ENCODE peak calls at places on chromosomes 1 and 21, in seven cellular contexts. V, X, P, H, C, K and I are unnamed samples. For H3K4me1, the result is how much of the 10 kb centered on the place peaks cover.

GRCh38 chr1:162904579-162904978 is 43.6 kb upstream of the CCDC190 start:
- DNase-seq in P (no peak), X (no peak), K (no peak), V (no peak), C (no peak), H (no peak), I (no peak)

GRCh38 chr1:152037920-152038658 is 1.3 kb upstream of the S100A11 start:
- DNase-seq in X (no peak), P (no peak), C (no peak), H (no peak), V (no peak), K (no peak), I (no peak)

GRCh38 chr1:1680912-1681273 is 11.7 kb downstream of the SLC35E2B start:
- DNase-seq in C (peak), K (peak), X (no peak), V (no peak), H (no peak), P (peak), I (no peak)

GRCh38 chr1:243982451-243983018 is 68.5 kb upstream of the ZBTB18 start:
- DNase-seq in H (no peak), X (no peak), C (no peak), P (no peak), K (no peak), V (no peak), I (no peak)

GRCh38 chr1:83905315-83905907 is 93.5 kb downstream of the TTLL7 start:
- DNase-seq in H (no peak), C (no peak), V (no peak), X (peak), P (no peak), K (no peak), I (no peak)

GRCh38 chr21:42445311-42445710 is 41.6 kb downstream of the UBASH3A start:
- DNase-seq in H (no peak), V (no peak), X (no peak), K (no peak), C (no peak), P (no peak), I (no peak)

GRCh38 chr1:99119193-99119592 is 114.5 kb upstream of the PLPPR5 start:
- DNase-seq in K (no peak), H (no peak), X (no peak), V (no peak), P (no peak), C (no peak), I (no peak)

GRCh38 chr21:37983336-37984095 is 67.3 kb upstream of the KCNJ6 start:
- DNase-seq in K (no peak), X (no peak), P (no peak), H (no peak), C (no peak), V (no peak), I (peak)

GRCh38 chr1:205343431-205344009 is 13.2 kb downstream of the KLHDC8A start:
- DNase-seq in P (peak), X (no peak), V (peak), K (peak), C (no peak), H (no peak), I (no peak)

GRCh38 chr1:38926091-38926490 is 15.5 kb downstream of the RHBDL2 start:
- DNase-seq in X (no peak), V (no peak), K (no peak), P (no peak), C (no peak), H (no peak), I (no peak)

GRCh38 chr1:33219886-33220661 is 36.2 kb upstream of the ZNF362 start:
- DNase-seq in P (no peak), H (no peak), X (peak), K (no peak), V (no peak), C (no peak), I (peak)

GRCh38 chr1:226046240-226046639 is 16.3 kb upstream of the H3-3A start:
- DNase-seq in H (no peak), P (no peak), K (no peak), X (peak), V (no peak), C (no peak), I (peak)

GRCh38 chr1:28163496-28164120 is 12.9 kb downstream of the PTAFR start:
- DNase-seq in V (peak), P (peak), C (no peak), X (peak), K (peak), H (no peak), I (no peak)

GRCh38 chr1:162829268-162829667 is 31.7 kb downstream of the CCDC190 start:
- DNase-seq in H (no peak), K (no peak), C (no peak), V (no peak), X (no peak), P (no peak), I (no peak)

GRCh38 chr1:67261646-67262045 is 46.0 kb upstream of the IL12RB2 start:
- DNase-seq in V (no peak), C (no peak), H (no peak), K (no peak), X (no peak), P (no peak), I (no peak)

GRCh38 chr1:90175490-90176157 is 180.7 kb downstream of the ZNF326 start:
- DNase-seq in X (no peak), K (no peak), H (no peak), C (no peak), V (no peak), P (no peak), I (no peak)

GRCh38 chr1:46136711-46137110 is 4.3 kb upstream of the PIK3R3 start:
- DNase-seq in X (no peak), V (no peak), H (no peak), P (no peak), C (no peak), K (no peak), I (no peak)

GRCh38 chr1:237235080-237235479 is 193.1 kb downstream of the RYR2 start:
- DNase-seq in K (no peak), H (no peak), P (no peak), X (no peak), C (no peak), V (no peak), I (no peak)

GRCh38 chr1:104195395-104195794 is 445.7 kb downstream of the AMY1C start:
- DNase-seq in C (no peak), H (no peak), P (no peak), X (no peak), V (no peak), K (no peak), I (peak)

GRCh38 chr21:36835383-36835795 is 131.1 kb downstream of the HLCS start:
- DNase-seq in X (no peak), H (no peak), V (peak), P (peak), C (no peak), K (peak), I (no peak)

GRCh38 chr1:67170751-67171573 is 4.7 kb downstream of the IL23R start:
- DNase-seq in X (no peak), V (no peak), K (no peak), H (no peak), C (no peak), P (no peak), I (no peak)

GRCh38 chr1:224411766-224412165 is 22.8 kb downstream of the WDR26 start:
- DNase-seq in V (no peak), K (no peak), P (no peak), C (no peak), X (peak), H (no peak), I (no peak)

GRCh38 chr1:160193091-160193819 is 2.9 kb downstream of the CASQ1 start:
- DNase-seq in X (peak), C (peak), H (peak), P (peak), V (peak), K (peak), I (peak)

GRCh38 chr1:226100436-226101347 is 38.2 kb downstream of the H3-3A start:
- DNase-seq in H (peak), X (peak), P (no peak), K (peak), C (peak), V (peak), I (peak)

GRCh38 chr1:170262540-170262939 is 116.8 kb downstream of the NTMT2 start:
- DNase-seq in C (no peak), H (no peak), X (no peak), P (no peak), V (no peak), K (no peak), I (no peak)

GRCh38 chr1:209527372-209527771 is 56.1 kb upstream of the CAMK1G start:
- DNase-seq in H (no peak), C (no peak), K (no peak), V (no peak), P (no peak), X (peak), I (peak)

GRCh38 chr21:38355992-38356781 is 99.4 kb downstream of the KCNJ15 start:
- DNase-seq in K (peak), V (peak), H (peak), C (peak), P (peak), X (peak), I (no peak)

GRCh38 chr1:91948097-91948496 is 1.1 kb upstream of the BRDT start:
- DNase-seq in V (no peak), H (no peak), K (no peak), P (no peak), X (no peak), C (no peak), I (no peak)

GRCh38 chr1:58781541-58782307 is 2.1 kb downstream of the JUN start:
- DNase-seq in X (peak), V (peak), C (peak), K (peak), P (peak), H (peak), I (peak)

GRCh38 chr1:70762386-70762785 is 285.2 kb downstream of the PTGER3 start:
- DNase-seq in P (no peak), X (no peak), C (no peak), V (no peak), K (no peak), H (no peak), I (no peak)

GRCh38 chr1:199168895-199169294 is 530.1 kb downstream of the PTPRC start:
- DNase-seq in C (no peak), P (no peak), H (no peak), X (no peak), K (no peak), V (no peak), I (no peak)

GRCh38 chr1:199170711-199171110 is 531.9 kb downstream of the PTPRC start:
- DNase-seq in V (no peak), X (peak), P (no peak), C (no peak), K (no peak), H (no peak), I (peak)

GRCh38 chr1:199172286-199173124 is 533.7 kb downstream of the PTPRC start:
- DNase-seq in C (no peak), V (no peak), P (no peak), K (no peak), H (no peak), X (peak), I (peak)

GRCh38 chr1:199163277-199164069 is 524.6 kb downstream of the PTPRC start:
- DNase-seq in C (no peak), H (no peak), K (no peak), X (no peak), V (no peak), P (no peak), I (no peak)

DNA sequence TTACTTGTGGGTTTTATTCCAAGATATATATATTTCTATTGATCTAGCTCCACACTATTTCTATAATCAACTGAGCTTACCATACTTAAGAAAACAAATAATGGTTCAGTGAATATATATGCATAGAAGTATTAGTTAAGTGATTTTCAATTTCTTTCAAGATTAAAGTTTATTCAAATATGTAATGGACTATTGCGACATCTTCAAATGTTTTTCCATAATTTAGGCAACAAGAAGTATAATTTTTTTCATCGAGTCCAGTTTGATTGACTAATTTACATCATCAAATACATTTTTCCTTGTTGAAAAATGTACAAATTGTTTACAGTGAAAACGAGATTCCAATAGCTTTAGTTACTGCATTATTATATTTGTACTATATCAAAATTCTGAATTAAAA is 528.6 kb downstream of the PTPRC start:
- DNase-seq in P (no peak), H (no peak), C (no peak), V (no peak), K (no peak), X (no peak), I (no peak)
- H3K4me1 ChIP-seq in P (under half), H (under half), C (under half), V (under half), K (under half), X (under half), I (under half)

DNA sequence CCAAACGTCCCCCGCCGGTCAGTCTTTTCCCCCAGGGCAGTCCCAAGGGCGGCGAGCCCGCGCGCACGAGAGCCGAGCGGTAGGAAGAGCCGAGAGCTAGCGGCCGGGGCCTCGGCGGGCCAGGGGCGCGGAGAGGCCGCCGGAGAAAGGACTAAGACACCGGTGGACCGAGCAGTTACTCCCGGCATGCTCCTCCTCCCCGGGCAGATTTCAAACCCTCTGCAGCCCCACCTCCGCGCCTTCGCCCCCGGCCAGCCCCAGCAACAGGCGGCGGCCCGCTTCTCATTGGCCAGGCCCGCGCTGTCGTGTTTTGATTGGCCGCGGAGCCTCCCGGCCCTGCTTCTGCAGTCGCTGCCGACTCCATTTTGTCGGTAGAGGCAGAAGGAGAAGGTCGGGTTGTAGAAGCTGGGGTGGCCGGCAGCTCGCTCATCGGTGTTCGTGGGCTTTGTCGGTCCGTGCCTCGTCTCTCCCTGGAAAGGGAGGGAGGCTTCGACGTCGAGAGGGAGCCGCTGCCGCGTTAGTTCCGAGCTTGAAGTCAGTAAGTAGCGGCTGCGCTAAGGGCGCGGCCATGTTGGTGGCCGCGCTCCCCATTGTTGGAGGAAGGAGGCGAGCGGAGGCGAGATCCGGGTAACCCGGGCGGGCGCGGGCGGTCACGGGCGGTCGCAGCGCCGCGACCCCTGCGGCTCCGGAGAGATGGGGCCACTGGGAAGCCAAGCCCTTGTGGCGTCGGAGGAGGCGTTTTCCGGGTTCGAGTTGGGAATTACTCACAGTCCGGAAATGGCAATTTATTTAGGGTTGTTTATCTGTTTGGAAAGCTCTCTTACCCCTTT is at the start of gene PNRC2:
- DNase-seq in C (peak), P (peak), V (peak), X (peak), H (peak), K (peak), I (peak)
- H3K4me1 ChIP-seq in C (under half), P (under half), V (under half), X (under half), H (half or more), K (under half), I (under half)

DNA sequence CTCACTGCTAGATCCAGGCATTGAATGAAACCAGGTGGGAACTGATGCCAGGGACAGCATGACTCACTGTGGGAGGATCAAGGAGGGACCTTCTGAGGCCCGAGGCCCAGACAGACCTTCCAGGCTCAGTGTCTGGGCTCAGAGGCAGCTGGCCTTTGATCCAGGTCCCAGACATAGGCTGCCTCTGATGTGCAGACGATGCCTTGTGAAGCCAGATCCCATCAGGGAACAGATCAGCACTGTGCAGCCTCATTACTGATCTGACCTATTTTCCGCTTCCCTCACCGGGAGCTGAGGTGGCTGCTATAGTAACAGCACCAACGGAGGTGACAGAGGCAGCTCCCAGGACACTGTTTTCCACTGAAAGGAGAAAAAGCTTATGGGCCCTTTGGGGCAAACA is 399.5 kb downstream of the MATN1 start:
- DNase-seq in C (no peak), V (no peak), K (no peak), P (no peak), X (no peak), H (no peak), I (no peak)
- H3K4me1 ChIP-seq in C (under half), V (under half), K (under half), P (under half), X (under half), H (under half), I (under half)

GRCh38 chr1:196732526-196732925 is 42.1 kb upstream of the CFHR3 start:
- DNase-seq in C (no peak), K (no peak), H (no peak), P (no peak), X (no peak), V (no peak), I (no peak)
- H3K4me1 ChIP-seq in C (under half), K (under half), H (under half), P (under half), X (under half), V (under half), I (under half)